ENCODE peak calls at places on chromosomes 1 and 21, in nine cellular contexts. T, Z, W, V, D, J, K, G and L are unnamed samples. For H3K4me1, the result is how much of the 10 kb centered on the place peaks cover.

GRCh38 chr1:180235502-180236239 is 5.6 kb downstream of the LHX4 start:
- DNase-seq in G (no peak), Z (no peak), K (no peak), T (peak), V (no peak), J (no peak), D (no peak), W (no peak), L (no peak)

GRCh38 chr1:183027031-183027430 is 3.8 kb downstream of the LAMC1 start:
- DNase-seq in Z (no peak), K (no peak), J (no peak), T (no peak), W (no peak), V (no peak), D (no peak), G (no peak), L (no peak)

GRCh38 chr21:45855248-45855801 is 126.2 kb upstream of the COL6A1 start:
- DNase-seq in Z (no peak), T (no peak), W (no peak), J (no peak), K (no peak), G (no peak), D (no peak), V (no peak), L (no peak)

GRCh38 chr1:80018348-80018747 is 1011.8 kb upstream of the ADGRL4 start:
- DNase-seq in Z (no peak), D (no peak), J (no peak), T (no peak), W (no peak), G (no peak), K (no peak), V (no peak), L (no peak)

GRCh38 chr1:36653850-36654249 is 171.1 kb upstream of the CSF3R start:
- DNase-seq in K (peak), V (no peak), D (peak), G (no peak), Z (peak), T (no peak), J (no peak), W (no peak), L (no peak)

GRCh38 chr21:26444646-26445045 is 128.4 kb downstream of the CYYR1 start:
- DNase-seq in Z (no peak), J (no peak), D (no peak), W (no peak), T (no peak), V (no peak), G (no peak), K (no peak), L (no peak)

GRCh38 chr1:20483833-20484525 is 2.0 kb downstream of the CAMK2N1 start:
- DNase-seq in K (peak), T (peak), V (no peak), J (no peak), Z (no peak), D (peak), G (peak), W (no peak), L (peak)

GRCh38 chr1:33234588-33234990 is 21.7 kb upstream of the ZNF362 start:
- DNase-seq in T (no peak), V (no peak), D (no peak), G (no peak), W (no peak), J (no peak), Z (no peak), K (no peak), L (no peak)

GRCh38 chr1:6570987-6571386 is 8.8 kb upstream of the ZBTB48 start:
- DNase-seq in G (no peak), K (no peak), T (no peak), J (no peak), W (no peak), Z (no peak), D (no peak), V (no peak), L (no peak)

GRCh38 chr1:152168535-152168868 is 9.5 kb upstream of the RPTN start:
- DNase-seq in Z (no peak), T (no peak), W (no peak), D (no peak), V (no peak), G (no peak), J (no peak), K (no peak), L (no peak)

GRCh38 chr1:213049232-213049631 is 1.8 kb upstream of the RPS6KC1 start:
- DNase-seq in T (no peak), K (no peak), W (no peak), J (no peak), Z (no peak), D (no peak), G (no peak), V (no peak), L (no peak)

GRCh38 chr1:213051881-213052202 is 801 bp downstream of the RPS6KC1 start:
- DNase-seq in T (no peak), K (no peak), Z (no peak), D (no peak), J (no peak), W (no peak), G (no peak), V (no peak), L (no peak)

GRCh38 chr1:213053455-213053854 is 2.4 kb downstream of the RPS6KC1 start:
- DNase-seq in D (no peak), K (no peak), W (no peak), T (no peak), G (no peak), Z (no peak), V (no peak), J (no peak), L (no peak)

GRCh38 chr1:213050745-213051126 is 305 bp upstream of the RPS6KC1 start:
- DNase-seq in V (no peak), J (no peak), K (no peak), Z (no peak), W (no peak), T (no peak), G (no peak), D (no peak), L (no peak)

DNA sequence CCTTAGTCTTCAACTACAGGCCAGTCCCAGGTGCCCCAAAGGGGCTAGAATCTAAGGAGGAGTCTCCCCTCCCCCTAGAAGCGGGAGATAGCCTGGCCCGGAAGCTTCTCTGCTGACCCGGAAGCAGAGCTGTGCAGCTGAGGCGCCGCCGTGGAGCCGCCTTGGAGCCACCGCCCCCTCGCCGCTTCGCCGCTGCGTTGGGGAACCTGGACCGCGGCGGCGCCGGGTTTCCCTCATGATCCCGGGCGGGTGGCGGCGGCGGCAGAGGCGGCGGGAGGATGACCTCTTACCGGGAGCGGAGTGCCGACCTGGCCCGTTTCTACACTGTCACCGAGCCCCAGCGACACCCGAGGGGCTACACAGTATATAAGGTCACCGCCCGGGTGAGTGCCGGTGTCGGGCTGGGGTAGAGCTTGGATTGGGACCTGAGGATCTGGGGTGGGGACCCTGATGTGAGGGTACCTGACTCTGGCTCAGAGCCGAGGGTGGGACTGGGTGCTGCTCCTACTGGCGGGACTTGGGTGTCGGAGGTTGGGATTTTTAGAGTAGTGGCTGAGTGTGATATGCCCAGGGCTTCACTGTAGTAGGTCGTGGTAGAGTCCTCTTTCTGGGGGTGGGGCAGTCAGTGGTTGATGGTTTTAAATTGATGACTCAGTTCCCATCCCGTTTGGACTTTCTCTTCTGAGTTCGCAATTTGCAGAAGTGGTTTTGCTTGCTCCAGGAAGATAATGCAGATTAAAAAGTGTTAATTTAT is at the start of gene RPS6KC1:
- DNase-seq in Z (peak), V (peak), W (no peak), T (peak), K (peak), G (peak), D (peak), J (peak), L (peak)
- TF ChIP-seq CTCF in Z (no peak), V (peak), W (no peak), T (no peak), K (no peak), G (no peak), D (no peak), J (no peak), L (peak)

GRCh38 chr1:165633624-165634023 is 2.6 kb downstream of the MGST3 start:
- DNase-seq in J (no peak), K (peak), G (no peak), V (no peak), Z (no peak), D (peak), T (no peak), W (no peak), L (peak)
- H3K4me1 ChIP-seq in J (under half), K (under half), G (under half), V (under half), Z (under half), D (under half), T (under half), W (under half), L (under half)

GRCh38 chr1:45230537-45230936 is 24.1 kb upstream of the ZSWIM5 start:
- DNase-seq in Z (no peak), T (no peak), W (no peak), D (no peak), G (peak), J (no peak), V (no peak), K (no peak), L (no peak)
- TF ChIP-seq CTCF in Z (no peak), T (peak), W (no peak), D (no peak), G (peak), J (peak), V (no peak), K (no peak), L (peak)

DNA sequence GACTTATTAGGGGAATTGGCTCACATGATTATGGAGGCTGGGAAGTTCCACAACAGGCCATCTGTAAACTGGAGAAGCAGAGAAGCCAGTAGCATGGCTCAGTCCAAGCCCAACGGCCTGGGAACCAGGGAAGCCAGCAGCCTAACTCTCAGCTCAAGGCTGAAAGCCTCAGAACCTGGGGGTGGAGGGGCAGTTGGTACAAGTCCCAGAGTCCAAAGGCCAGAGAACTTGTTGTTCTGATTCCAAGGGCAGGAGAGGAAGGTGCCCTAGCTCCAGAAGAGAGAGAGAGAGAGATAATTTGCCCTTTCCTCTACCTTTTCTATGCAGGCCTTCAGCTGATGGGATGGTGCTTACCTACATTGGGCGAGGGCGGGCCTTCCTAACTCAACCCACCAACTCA is 55.3 kb downstream of the MAN1C1 start:
- DNase-seq in W (no peak), J (no peak), Z (no peak), T (no peak), V (no peak), D (no peak), K (no peak), G (no peak), L (no peak)
- H3K4me1 ChIP-seq in W (under half), J (under half), Z (under half), T (under half), V (under half), D (under half), K (under half), G (under half), L (under half)